ENCODE peak calls at places on chromosomes 12 and 14, in six cellular contexts. B is GM13977, K is heart left ventricle, F is RPMI7951, O is NCI-H146, I is thoracic aorta. Z is an unnamed sample.

GRCh38 chr12:57519758-57520007 is 631 bp downstream of the DDIT3 start:
- DNase-seq in B (no peak), K (no peak), F (no peak), O (no peak), I (no peak), Z (no peak)

GRCh38 chr12:40106655-40107054 is 774 bp upstream of the SLC2A13 start:
- DNase-seq in B (no peak), K (no peak), F (no peak), O (no peak), I (no peak), Z (no peak)

GRCh38 chr12:76031081-76031413 is 529 bp downstream of the PHLDA1 start:
- DNase-seq in B (no peak), K (no peak), F (no peak), O (no peak), I (no peak), Z (no peak)

GRCh38 chr14:64463873-64464272 is 1.4 kb upstream of the AKAP5 start:
- DNase-seq in B (no peak), K (no peak), F (no peak), O (no peak), I (no peak), Z (no peak)

GRCh38 chr14:21088687-21089086 is 9.8 kb downstream of the ZNF219 start:
- DNase-seq in B (no peak), K (no peak), F (no peak), O (no peak), I (no peak), Z (no peak)

GRCh38 chr12:20777420-20777819 is 33.1 kb upstream of the SLCO1B3 start:
- DNase-seq in B (no peak), K (no peak), F (no peak), O (no peak), I (no peak), Z (no peak)

GRCh38 chr14:68552597-68552996 is 240.3 kb downstream of the ZFP36L1 start:
- DNase-seq in B (no peak), K (no peak), F (peak; percentile 77), O (no peak), I (no peak), Z (no peak)

GRCh38 chr14:81516941-81517797 is 16.5 kb downstream of the SEL1L start:
- DNase-seq in B (no peak), K (no peak), F (no peak), O (no peak), I (no peak), Z (no peak)

GRCh38 chr14:99872786-99873440 is 79.7 kb downstream of the EML1 start:
- DNase-seq in B (no peak), K (no peak), F (no peak), O (no peak), I (no peak), Z (no peak)

GRCh38 chr12:53729659-53730058 is 2.4 kb upstream of the CALCOCO1 start:
- DNase-seq in B (no peak), K (no peak), F (no peak), O (no peak), I (no peak), Z (no peak)

GRCh38 chr14:68337279-68337678 is 455.6 kb downstream of the ZFP36L1 start:
- DNase-seq in B (no peak), K (no peak), F (no peak), O (no peak), I (no peak), Z (no peak)

GRCh38 chr12:31772685-31773222 is 43.9 kb upstream of the AMN1 start:
- DNase-seq in B (no peak), K (no peak), F (peak; percentile 7), O (peak; percentile 19), I (no peak), Z (no peak)